ENCODE peak calls at places on chromosomes 5 and 9, in four cellular contexts. V is WTC11, N is K562, K is HepG2. S is an unnamed sample.
A peak's percentile ranks its signal among the peaks of the same experiment; 100 is the strongest.

GRCh38 chr5:168750926-168751325 is 171.8 kb upstream of the PANK3 start:
- DNase-seq in V (no peak), N (no peak), K (no peak), S (no peak)

GRCh38 chr5:95973793-95974325 is 12.2 kb upstream of the ELL2 start:
- DNase-seq in K (no peak), V (no peak), N (peak; percentile 83), S (no peak)

GRCh38 chr5:132456553-132457361 is 33.8 kb downstream of the IRF1 start:
- DNase-seq in K (no peak), N (no peak), V (no peak), S (no peak)

GRCh38 chr9:4741365-4742031 is 496 bp upstream of the AK3 start:
- DNase-seq in V (peak; percentile 62), K (peak; percentile 37), N (peak; percentile 41), S (no peak)

GRCh38 chr5:172608773-172609172 is 32.3 kb upstream of the NEURL1B start:
- DNase-seq in K (no peak), V (no peak), N (no peak), S (no peak)

GRCh38 chr5:148563021-148563420 is 91.3 kb downstream of the HTR4 start:
- DNase-seq in K (no peak), V (no peak), N (no peak), S (no peak)

GRCh38 chr9:3475300-3476020 is 50.3 kb downstream of the RFX3 start:
- DNase-seq in V (peak; percentile 12), N (peak; percentile 61), K (peak; percentile 27), S (no peak)

GRCh38 chr9:35859310-35859994 is 10.7 kb downstream of the OR13J1 start:
- DNase-seq in N (no peak), V (no peak), K (no peak), S (peak; percentile 29)

GRCh38 chr9:132769895-132770774 is 99.9 kb downstream of the GTF3C4 start:
- DNase-seq in N (no peak), K (peak; percentile 14), V (peak; percentile 74), S (peak; percentile 44)

GRCh38 chr9:134653259-134654009 is 11.8 kb downstream of the COL5A1 start:
- DNase-seq in N (no peak), V (no peak), K (no peak), S (no peak)

GRCh38 chr5:71887680-71888079 is 168.6 kb downstream of the CARTPT start:
- DNase-seq in K (peak; percentile 70), V (no peak), N (peak; percentile 49), S (peak; percentile 87)

DNA sequence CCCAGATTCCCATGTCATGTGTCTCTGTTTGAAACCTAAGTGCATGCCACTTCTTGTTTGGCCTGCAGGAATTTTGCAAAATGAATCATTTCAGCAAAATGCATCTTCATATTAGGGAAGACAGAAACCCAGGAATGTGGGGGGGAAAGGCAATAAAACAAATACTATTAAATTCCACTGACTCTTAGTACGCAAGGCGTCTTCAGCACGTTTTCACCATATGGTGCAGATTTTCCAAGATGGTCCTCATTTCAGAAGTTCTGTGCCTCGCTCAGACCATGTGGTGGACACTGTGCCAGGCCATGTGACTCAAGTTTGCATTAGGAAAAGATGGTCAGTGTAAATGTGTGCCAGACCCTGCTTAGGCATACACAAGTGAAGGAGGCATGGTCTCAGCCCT is 184.0 kb downstream of the ACTL7B start:
- DNase-seq in K (no peak), N (no peak), V (no peak), S (no peak)
- TF ChIP-seq HMGXB4 in K (no peak), N (no peak), V (no peak), S (no peak)

GRCh38 chr5:126007841-126008240 is 415.4 kb upstream of the GRAMD2B start:
- DNase-seq in K (no peak), V (no peak), N (no peak), S (no peak)

GRCh38 chr5:126004636-126005035 is 418.6 kb upstream of the GRAMD2B start:
- DNase-seq in V (no peak), K (no peak), N (no peak), S (no peak)

GRCh38 chr5:126002222-126002897 is 420.8 kb upstream of the GRAMD2B start:
- DNase-seq in N (no peak), K (no peak), V (no peak), S (no peak)

GRCh38 chr5:126000533-126000932 is 422.7 kb upstream of the GRAMD2B start:
- DNase-seq in N (no peak), V (no peak), K (no peak), S (no peak)

DNA sequence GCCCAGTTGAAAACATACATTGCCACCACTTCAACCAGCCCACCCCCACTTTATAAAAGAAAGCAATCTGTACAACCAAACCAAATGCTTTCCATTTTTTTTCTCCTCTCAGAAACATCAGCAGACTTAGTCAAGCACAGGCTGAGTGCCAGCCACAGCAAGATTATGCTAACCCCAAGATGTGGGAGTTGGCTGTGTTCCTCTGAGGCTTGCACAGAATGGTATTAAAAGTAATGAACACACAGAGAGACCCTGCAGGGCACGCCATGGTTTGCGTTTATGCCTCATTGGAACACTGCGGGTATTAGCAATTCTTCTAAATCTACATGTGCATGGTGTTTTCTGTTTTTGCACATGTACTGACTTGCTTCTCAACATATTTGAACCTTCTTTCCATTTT is 419.9 kb upstream of the GRAMD2B start:
- DNase-seq in K (no peak), N (no peak), V (no peak), S (no peak)
- TF ChIP-seq HMGXB4 in K (no peak), N (no peak), V (no peak), S (no peak)

DNA sequence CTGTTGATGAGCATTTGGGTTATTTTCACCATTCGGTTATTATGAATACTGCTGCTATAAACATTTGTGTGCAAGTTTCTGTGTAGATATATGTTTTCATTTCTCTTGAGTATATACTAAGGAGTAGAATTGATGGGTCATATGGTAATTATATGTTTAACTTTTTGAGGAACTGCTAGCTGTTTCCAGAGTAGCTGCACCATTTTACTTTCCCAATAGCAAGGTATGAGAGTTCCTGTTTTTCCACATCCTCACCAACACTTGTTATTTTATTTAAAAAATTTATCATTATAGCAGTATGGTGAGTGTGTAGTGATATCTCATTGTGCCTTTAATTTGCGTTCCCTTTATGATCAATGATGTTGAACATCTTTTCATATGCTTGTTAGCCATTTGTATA is 29.2 kb downstream of the CD14 start:
- DNase-seq in N (no peak), V (no peak), K (no peak), S (no peak)
- TF ChIP-seq HMGXB4 in N (no peak), V (no peak), K (no peak), S (no peak)

DNA sequence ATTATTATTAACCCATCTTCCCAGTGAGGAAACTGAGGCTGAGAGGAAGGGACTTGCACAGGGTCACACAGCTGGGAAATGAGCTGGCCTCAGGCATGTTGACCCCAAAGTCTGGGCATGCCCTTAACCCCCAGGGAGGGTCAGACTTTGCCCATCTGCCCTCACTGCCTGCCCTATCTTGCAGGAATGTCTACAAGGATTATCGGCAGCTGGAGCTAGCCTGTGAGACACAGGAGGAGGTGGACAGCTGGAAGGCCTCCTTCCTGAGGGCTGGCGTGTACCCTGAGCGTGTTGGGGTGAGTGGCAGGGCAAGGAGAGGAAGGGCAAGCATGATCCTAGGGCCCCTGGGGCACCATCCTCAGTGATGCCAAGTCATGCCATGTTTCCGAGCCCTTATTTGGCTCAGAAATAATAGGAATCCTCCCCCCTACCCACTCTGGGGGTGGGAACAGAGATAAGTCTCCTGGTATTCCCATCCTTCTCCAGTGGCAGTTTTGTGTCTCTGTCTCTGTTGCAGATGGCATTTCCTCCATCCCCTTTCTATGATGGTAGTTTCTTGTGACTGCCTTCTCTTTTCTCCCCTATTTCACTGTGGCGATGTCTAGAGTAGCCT is 28.5 kb downstream of the GOLGA2 start:
- DNase-seq in V (no peak), K (no peak), N (no peak), S (no peak)
- TF ChIP-seq HMGXB4 in V (no peak), K (no peak), N (no peak), S (no peak)

GRCh38 chr5:9545959-9546851 is at the start of gene SEMA5A:
- DNase-seq in V (peak; percentile 78), K (no peak), N (peak; percentile 60), S (no peak)
- TF ChIP-seq HMGXB4 in V (peak; percentile 11), K (no peak), N (no peak), S (no peak)

GRCh38 chr9:106864533-106865143 is 1.7 kb downstream of the ZNF462 start:
- DNase-seq in N (no peak), V (no peak), K (no peak), S (peak; percentile 25)

GRCh38 chr9:106860731-106861584 is 2.0 kb upstream of the ZNF462 start:
- DNase-seq in V (peak; percentile 47), K (no peak), N (no peak), S (peak; percentile 14)

GRCh38 chr9:106861585-106862114 is 1.3 kb upstream of the ZNF462 start:
- DNase-seq in K (no peak), V (no peak), N (no peak), S (no peak)

GRCh38 chr9:106862115-106862945 is 636 bp upstream of the ZNF462 start:
- DNase-seq in K (no peak), V (peak; percentile 59), N (no peak), S (peak; percentile 43)

GRCh38 chr9:106862946-106863740 is at the start of gene ZNF462:
- DNase-seq in V (peak; percentile 39), N (no peak), K (no peak), S (peak; percentile 43)
- TF ChIP-seq HMGXB4 in V (no peak), N (no peak), K (no peak), S (no peak)

DNA sequence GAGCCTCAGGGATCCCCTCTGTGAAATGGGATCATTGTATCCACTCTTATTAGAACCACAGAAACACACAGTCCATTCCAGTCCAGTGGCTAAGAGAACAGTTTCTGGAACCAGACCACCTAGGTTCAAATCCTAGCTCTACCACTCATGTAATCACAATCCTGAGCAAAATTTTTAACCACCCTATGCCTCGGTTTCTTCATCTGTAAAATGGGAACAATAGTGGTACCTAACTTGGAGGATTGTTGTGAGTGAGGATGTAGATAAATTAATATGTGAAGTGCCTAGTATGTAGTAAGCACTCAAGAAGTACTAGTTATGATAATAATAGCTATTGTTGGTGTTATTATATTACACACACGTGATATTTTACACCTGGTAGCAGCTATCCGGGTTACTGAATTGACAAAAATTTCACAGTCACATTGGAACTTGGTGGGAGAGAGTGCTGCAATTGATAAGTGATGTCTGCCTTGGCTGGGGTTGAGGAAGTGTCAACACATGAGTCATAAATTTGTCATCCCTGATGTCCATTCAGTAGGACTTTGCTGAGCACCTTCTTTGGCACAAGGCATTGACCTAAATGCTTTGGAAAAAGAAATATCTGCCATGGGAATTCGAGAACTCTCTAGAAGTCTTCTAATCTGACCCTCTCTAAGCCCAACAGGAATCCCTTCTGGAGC is 68.4 kb downstream of the COL27A1 start:
- DNase-seq in K (peak; percentile 70), N (peak; percentile 12), V (no peak), S (peak; percentile 67)
- TF ChIP-seq HMGXB4 in K (no peak), N (no peak), V (no peak), S (no peak)